ENCODE peak calls at places on chromosomes 2 and 18, in four cellular contexts. One of them, this sample, is unnamed.

GRCh38 chr2:195498176-195498575 is 158.8 kb upstream of the SLC39A10 start:
- DNase-seq in heart right ventricle: no peak
- DNase-seq in tibial artery: no peak
- DNase-seq in endodermal cell: peak; percentile 83
- DNase-seq in this sample: no peak

GRCh38 chr18:2851771-2852170 is 5.0 kb downstream of the EMILIN2 start:
- DNase-seq in heart right ventricle: no peak
- DNase-seq in tibial artery: no peak
- DNase-seq in endodermal cell: no peak
- DNase-seq in this sample: no peak

GRCh38 chr2:172282944-172283343 is 144.4 kb upstream of the ITGA6 start:
- DNase-seq in heart right ventricle: no peak
- DNase-seq in tibial artery: no peak
- DNase-seq in endodermal cell: no peak
- DNase-seq in this sample: no peak

GRCh38 chr2:104901037-104901851 is 47.3 kb downstream of the POU3F3 start:
- DNase-seq in heart right ventricle: no peak
- DNase-seq in tibial artery: no peak
- DNase-seq in endodermal cell: peak; percentile 55
- DNase-seq in this sample: no peak

GRCh38 chr2:70828115-70828514 is 7.5 kb downstream of the CD207 start:
- DNase-seq in heart right ventricle: no peak
- DNase-seq in tibial artery: no peak
- DNase-seq in endodermal cell: no peak
- DNase-seq in this sample: peak; percentile 8

GRCh38 chr2:210157546-210157945 is 13.7 kb downstream of the KANSL1L start:
- DNase-seq in heart right ventricle: no peak
- DNase-seq in tibial artery: no peak
- DNase-seq in endodermal cell: no peak
- DNase-seq in this sample: no peak

GRCh38 chr2:66426250-66427064 is 8.5 kb upstream of the MEIS1 start:
- DNase-seq in heart right ventricle: no peak
- DNase-seq in tibial artery: no peak
- DNase-seq in endodermal cell: peak; percentile 80
- DNase-seq in this sample: peak; percentile 72

GRCh38 chr18:22637787-22638186 is 220.1 kb upstream of the CTAGE1 start:
- DNase-seq in heart right ventricle: no peak
- DNase-seq in tibial artery: no peak
- DNase-seq in endodermal cell: no peak
- DNase-seq in this sample: no peak

GRCh38 chr2:101173707-101174295 is 22.6 kb upstream of the TBC1D8 start:
- DNase-seq in heart right ventricle: no peak
- DNase-seq in tibial artery: no peak
- DNase-seq in endodermal cell: no peak
- DNase-seq in this sample: no peak

GRCh38 chr2:226782092-226782713 is 17.4 kb downstream of the IRS1 start:
- DNase-seq in heart right ventricle: no peak
- DNase-seq in tibial artery: no peak
- DNase-seq in endodermal cell: no peak
- DNase-seq in this sample: no peak

GRCh38 chr2:83578405-83578804 is 880.7 kb downstream of the SUCLG1 start:
- DNase-seq in heart right ventricle: no peak
- DNase-seq in tibial artery: no peak
- DNase-seq in endodermal cell: no peak
- DNase-seq in this sample: no peak

GRCh38 chr18:75727479-75727878 is 300.0 kb upstream of the SMIM21 start:
- DNase-seq in heart right ventricle: peak; percentile 33
- DNase-seq in tibial artery: no peak
- DNase-seq in endodermal cell: peak; percentile 93
- DNase-seq in this sample: no peak

GRCh38 chr2:120613742-120614481 is 121.8 kb upstream of the GLI2 start:
- DNase-seq in heart right ventricle: no peak
- DNase-seq in tibial artery: peak; percentile 73
- DNase-seq in endodermal cell: no peak
- DNase-seq in this sample: no peak

GRCh38 chr2:148582679-148583511 is 61.7 kb upstream of the EPC2 start:
- DNase-seq in heart right ventricle: no peak
- DNase-seq in tibial artery: no peak
- DNase-seq in endodermal cell: peak; percentile 23
- DNase-seq in this sample: no peak

GRCh38 chr2:28716265-28716865 is 35.3 kb upstream of the PPP1CB start:
- DNase-seq in heart right ventricle: peak; percentile 40
- DNase-seq in tibial artery: peak; percentile 85
- DNase-seq in endodermal cell: no peak
- DNase-seq in this sample: peak; percentile 59

GRCh38 chr2:206515580-206515979 is 72.2 kb downstream of the ADAM23 start:
- DNase-seq in heart right ventricle: no peak
- DNase-seq in tibial artery: no peak
- DNase-seq in endodermal cell: no peak
- DNase-seq in this sample: no peak

GRCh38 chr2:210195066-210195852 is 24.1 kb upstream of the KANSL1L start:
- DNase-seq in heart right ventricle: peak; percentile 19
- DNase-seq in tibial artery: no peak
- DNase-seq in endodermal cell: no peak
- DNase-seq in this sample: no peak

GRCh38 chr2:115946891-115947290 is 1504.5 kb downstream of the DPP10 start:
- DNase-seq in heart right ventricle: no peak
- DNase-seq in tibial artery: no peak
- DNase-seq in endodermal cell: no peak
- DNase-seq in this sample: no peak

GRCh38 chr2:200171761-200172482 is 134.6 kb upstream of the SPATS2L start:
- DNase-seq in heart right ventricle: no peak
- DNase-seq in tibial artery: no peak
- DNase-seq in endodermal cell: no peak
- DNase-seq in this sample: no peak

GRCh38 chr2:74845217-74845751 is 11.4 kb downstream of the HK2 start:
- DNase-seq in heart right ventricle: peak; percentile 68
- DNase-seq in tibial artery: peak; percentile 94
- DNase-seq in endodermal cell: peak; percentile 69
- DNase-seq in this sample: peak; percentile 87

GRCh38 chr2:172373761-172374160 is 53.6 kb upstream of the ITGA6 start:
- DNase-seq in heart right ventricle: no peak
- DNase-seq in tibial artery: no peak
- DNase-seq in endodermal cell: no peak
- DNase-seq in this sample: no peak

GRCh38 chr2:24492283-24493272 is 1.5 kb downstream of the NCOA1 start:
- DNase-seq in heart right ventricle: peak; percentile 22
- DNase-seq in tibial artery: no peak
- DNase-seq in endodermal cell: peak; percentile 71
- DNase-seq in this sample: no peak

GRCh38 chr2:239605976-239606375 is 205.2 kb upstream of the HDAC4 start:
- DNase-seq in heart right ventricle: no peak
- DNase-seq in tibial artery: no peak
- DNase-seq in endodermal cell: no peak
- DNase-seq in this sample: no peak
- H3K27ac ChIP-seq in heart right ventricle: no peak overlapping the region
- H3K27ac ChIP-seq in tibial artery: no peak overlapping the region
- H3K27ac ChIP-seq in endodermal cell: no peak overlapping the region
- H3K27ac ChIP-seq in this sample: no peak overlapping the region

GRCh38 chr18:40382191-40382590 is 1572.8 kb upstream of the PIK3C3 start:
- DNase-seq in heart right ventricle: no peak
- DNase-seq in tibial artery: no peak
- DNase-seq in endodermal cell: no peak
- DNase-seq in this sample: no peak

GRCh38 chr18:40387130-40387821 is 1567.8 kb upstream of the PIK3C3 start:
- DNase-seq in heart right ventricle: no peak
- DNase-seq in tibial artery: no peak
- DNase-seq in endodermal cell: no peak
- DNase-seq in this sample: no peak
- TF ChIP-seq CTCF in heart right ventricle: no peak
- TF ChIP-seq CTCF in tibial artery: no peak
- TF ChIP-seq CTCF in endodermal cell: no peak
- TF ChIP-seq CTCF in this sample: no peak

GRCh38 chr2:37622434-37623202 is 48.8 kb downstream of the CDC42EP3 start:
- DNase-seq in heart right ventricle: no peak
- DNase-seq in tibial artery: no peak
- DNase-seq in endodermal cell: no peak
- DNase-seq in this sample: no peak

GRCh38 chr2:37625781-37626548 is 45.5 kb downstream of the CDC42EP3 start:
- DNase-seq in heart right ventricle: peak; percentile 30
- DNase-seq in tibial artery: no peak
- DNase-seq in endodermal cell: no peak
- DNase-seq in this sample: peak; percentile 20

GRCh38 chr2:37625156-37625555 is 46.3 kb downstream of the CDC42EP3 start:
- DNase-seq in heart right ventricle: no peak
- DNase-seq in tibial artery: no peak
- DNase-seq in endodermal cell: no peak
- DNase-seq in this sample: no peak

GRCh38 chr2:37623409-37623808 is 48.0 kb downstream of the CDC42EP3 start:
- DNase-seq in heart right ventricle: no peak
- DNase-seq in tibial artery: no peak
- DNase-seq in endodermal cell: no peak
- DNase-seq in this sample: no peak

DNA sequence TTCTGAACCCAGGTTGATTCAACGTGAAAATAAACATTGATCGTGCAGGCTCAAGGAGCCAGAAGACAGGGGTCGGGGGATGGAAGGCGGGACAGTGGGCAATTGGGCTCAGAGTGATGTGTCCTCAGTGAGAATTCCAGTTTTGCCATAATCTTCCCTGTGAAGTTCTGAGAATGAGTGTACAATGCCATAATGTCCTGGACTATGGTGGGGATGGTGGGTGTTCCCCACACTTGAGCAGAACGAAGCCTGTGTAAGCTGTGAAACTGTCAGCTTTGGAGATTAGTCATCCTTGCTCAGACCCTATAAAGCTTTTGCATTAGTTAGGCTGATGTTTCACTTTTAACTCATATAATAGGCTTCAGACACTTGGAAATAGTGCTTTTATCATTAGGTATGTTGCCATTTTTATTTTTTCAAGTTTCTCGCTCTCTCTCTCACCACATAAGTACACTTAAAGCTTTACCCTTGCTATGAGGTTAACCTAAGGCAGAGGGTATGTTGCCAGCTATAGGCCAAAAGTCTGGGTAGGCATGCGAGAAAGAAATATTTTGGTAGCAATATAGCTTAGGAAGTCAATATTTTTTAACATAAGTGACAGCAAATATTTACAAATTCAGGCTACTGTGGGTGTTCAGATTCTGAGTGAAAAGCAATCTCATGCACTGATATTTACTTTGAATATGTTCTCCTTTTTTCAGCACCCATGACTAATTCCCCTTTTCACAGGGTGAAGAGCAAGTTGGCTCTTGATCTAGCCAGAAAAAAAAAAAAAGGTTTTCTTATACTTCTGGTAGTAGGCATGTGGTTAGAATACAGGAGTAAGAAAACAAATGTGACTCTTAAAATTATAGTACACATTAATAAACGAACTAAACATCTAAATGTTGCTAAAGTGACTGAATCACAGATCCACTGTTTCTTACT is 47.2 kb downstream of the CDC42EP3 start:
- DNase-seq in heart right ventricle: no peak
- DNase-seq in tibial artery: no peak
- DNase-seq in endodermal cell: no peak
- DNase-seq in this sample: no peak
- H3K27ac ChIP-seq in heart right ventricle: no peak overlapping the region
- H3K27ac ChIP-seq in tibial artery: no peak overlapping the region
- H3K27ac ChIP-seq in endodermal cell: no peak overlapping the region
- H3K27ac ChIP-seq in this sample: no peak overlapping the region

DNA sequence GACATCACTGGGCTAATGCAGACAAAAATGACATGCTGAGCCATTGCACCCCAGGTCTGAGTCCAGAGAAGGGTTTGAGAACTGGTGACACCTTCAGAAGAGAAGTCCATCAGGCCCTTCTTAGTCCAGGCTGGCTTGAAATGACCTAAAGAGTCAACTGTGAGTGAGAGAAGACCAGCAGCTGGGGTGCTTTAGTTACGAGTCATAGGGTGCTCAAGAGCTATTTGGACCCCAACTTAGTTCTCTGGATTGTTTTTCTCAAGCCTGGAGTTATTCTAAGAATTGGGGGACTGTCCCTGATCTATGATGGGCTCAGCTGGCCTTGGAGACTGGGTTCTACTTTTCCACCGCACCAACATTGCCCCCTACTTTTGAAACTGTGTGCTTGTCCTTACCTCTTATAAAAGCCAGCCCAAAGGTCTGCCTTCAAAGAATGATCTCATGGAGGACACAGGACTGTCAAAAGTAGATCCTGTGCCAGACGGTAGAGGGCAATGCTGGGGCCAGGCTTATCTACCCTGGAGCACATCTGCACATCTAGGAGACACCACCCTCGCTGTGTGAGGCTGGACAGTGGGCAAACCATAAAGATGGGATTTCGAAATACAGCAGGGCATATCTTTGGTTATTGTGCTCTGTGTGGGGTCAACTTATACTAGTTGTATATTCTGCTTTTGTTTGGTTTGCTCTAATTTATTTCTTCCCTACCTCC is 333.0 kb upstream of the SLC14A2 start:
- DNase-seq in heart right ventricle: no peak
- DNase-seq in tibial artery: no peak
- DNase-seq in endodermal cell: no peak
- DNase-seq in this sample: no peak
- TF ChIP-seq CTCF in heart right ventricle: no peak
- TF ChIP-seq CTCF in tibial artery: no peak
- TF ChIP-seq CTCF in endodermal cell: peak; percentile 19
- TF ChIP-seq CTCF in this sample: no peak

DNA sequence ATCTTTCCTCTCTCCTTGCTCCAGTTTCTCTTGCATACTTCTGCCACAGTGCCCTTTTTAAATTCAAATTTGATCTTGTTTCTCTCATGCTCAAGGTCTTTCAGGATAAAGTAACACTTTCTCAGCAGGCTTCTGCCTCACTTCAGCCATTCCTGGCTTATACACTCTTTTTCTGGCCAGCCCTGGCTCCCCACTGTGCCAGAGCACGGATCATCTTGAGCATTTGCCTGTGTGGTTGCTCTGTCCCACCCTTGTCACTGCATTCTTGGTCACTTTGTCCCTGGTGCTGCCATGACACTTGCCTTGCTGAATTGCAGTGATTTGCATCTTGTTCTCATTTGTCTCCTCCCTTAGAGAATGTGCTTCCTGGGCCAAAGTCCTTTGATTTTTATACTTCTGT is 634.3 kb downstream of the TMEM182 start:
- DNase-seq in heart right ventricle: no peak
- DNase-seq in tibial artery: no peak
- DNase-seq in endodermal cell: peak; percentile 84
- DNase-seq in this sample: no peak
- H3K27ac ChIP-seq in heart right ventricle: no peak overlapping the region
- H3K27ac ChIP-seq in tibial artery: no peak overlapping the region
- H3K27ac ChIP-seq in endodermal cell: no peak overlapping the region
- H3K27ac ChIP-seq in this sample: no peak overlapping the region

GRCh38 chr18:26812462-26812861 is 53.0 kb downstream of the AQP4 start:
- DNase-seq in heart right ventricle: no peak
- DNase-seq in tibial artery: no peak
- DNase-seq in endodermal cell: no peak
- DNase-seq in this sample: no peak

GRCh38 chr18:26818461-26818860 is 47.0 kb downstream of the AQP4 start:
- DNase-seq in heart right ventricle: no peak
- DNase-seq in tibial artery: no peak
- DNase-seq in endodermal cell: no peak
- DNase-seq in this sample: no peak

GRCh38 chr18:26813043-26813442 is 52.5 kb downstream of the AQP4 start:
- DNase-seq in heart right ventricle: peak; percentile 27
- DNase-seq in tibial artery: no peak
- DNase-seq in endodermal cell: peak; percentile 84
- DNase-seq in this sample: no peak
- TF ChIP-seq CTCF in heart right ventricle: peak; percentile 74
- TF ChIP-seq CTCF in tibial artery: peak; percentile 18
- TF ChIP-seq CTCF in endodermal cell: peak; percentile 85
- TF ChIP-seq CTCF in this sample: peak; percentile 16

GRCh38 chr18:49612515-49613033 is 50.7 kb downstream of the LIPG start:
- DNase-seq in heart right ventricle: no peak
- DNase-seq in tibial artery: no peak
- DNase-seq in endodermal cell: peak; percentile 91
- DNase-seq in this sample: no peak
- H3K27ac ChIP-seq in heart right ventricle: no peak overlapping the region
- H3K27ac ChIP-seq in tibial artery: no peak overlapping the region
- H3K27ac ChIP-seq in endodermal cell: peak overlapping the region; percentile 96
- H3K27ac ChIP-seq in this sample: no peak overlapping the region

This sample was measured in pancreas.